ENCODE peak calls at places on chromosomes 3 and 15, in four cellular contexts. O, J, L and C are unnamed samples.

GRCh38 chr3:63679181-63679580 is 26.7 kb downstream of the SNTN start:
- DNase-seq in J (no peak), L (no peak), O (no peak), C (no peak)

GRCh38 chr3:31960793-31961431 is 20.1 kb downstream of the OSBPL10 start:
- DNase-seq in J (no peak), O (no peak), L (no peak), C (no peak)

GRCh38 chr15:91891788-91892187 is 38.3 kb downstream of the SLCO3A1 start:
- DNase-seq in J (no peak), O (no peak), L (peak), C (no peak)

GRCh38 chr15:93212578-93212977 is 123.6 kb upstream of the RGMA start:
- DNase-seq in L (no peak), O (no peak), J (no peak), C (no peak)

GRCh38 chr15:66758844-66759243 is 56.8 kb downstream of the SMAD6 start:
- DNase-seq in J (no peak), O (no peak), L (no peak), C (no peak)

GRCh38 chr3:136932518-136932917 is 25.3 kb upstream of the IL20RB start:
- DNase-seq in L (no peak), J (no peak), O (no peak), C (no peak)

GRCh38 chr3:194381460-194381875 is 11.9 kb upstream of the LRRC15 start:
- DNase-seq in L (no peak), J (no peak), O (no peak), C (peak)

GRCh38 chr3:37058117-37058516 is 64.8 kb downstream of the MLH1 start:
- DNase-seq in L (no peak), J (no peak), O (no peak), C (no peak)

GRCh38 chr3:10344147-10344943 is 23.4 kb upstream of the SEC13 start:
- DNase-seq in L (no peak), O (no peak), J (peak), C (no peak)

GRCh38 chr3:61663728-61664492 is 102.5 kb downstream of the PTPRG start:
- DNase-seq in L (no peak), O (no peak), J (no peak), C (no peak)

GRCh38 chr3:183253364-183253960 is 409 bp downstream of the B3GNT5 start:
- DNase-seq in J (peak), L (peak), O (no peak), C (peak)

GRCh38 chr3:71514621-71515020 is 68.9 kb downstream of the FOXP1 start:
- DNase-seq in L (no peak), J (no peak), O (no peak), C (no peak)

GRCh38 chr15:89802231-89802928 is 12.3 kb downstream of the ANPEP start:
- DNase-seq in L (no peak), J (peak), O (no peak), C (no peak)

GRCh38 chr3:88921986-88922385 is 185.4 kb upstream of the EPHA3 start:
- DNase-seq in L (no peak), J (no peak), O (no peak), C (no peak)

GRCh38 chr3:171436380-171436779 is 23.8 kb downstream of the TNIK start:
- DNase-seq in L (no peak), J (no peak), O (no peak), C (no peak)
- TF ChIP-seq CTCF in L (no peak), J (no peak), O (no peak), C (no peak)

GRCh38 chr15:84909782-84910181 is 25.3 kb downstream of the SLC28A1 start:
- DNase-seq in L (no peak), J (no peak), O (no peak), C (no peak)

GRCh38 chr15:84908564-84908963 is 24.1 kb downstream of the SLC28A1 start:
- DNase-seq in J (no peak), O (no peak), L (no peak), C (no peak)

GRCh38 chr15:84911879-84912660 is 27.6 kb downstream of the SLC28A1 start:
- DNase-seq in L (peak), O (no peak), J (peak), C (peak)

GRCh38 chr15:84909029-84909428 is 24.6 kb downstream of the SLC28A1 start:
- DNase-seq in O (no peak), J (no peak), L (no peak), C (no peak)

DNA sequence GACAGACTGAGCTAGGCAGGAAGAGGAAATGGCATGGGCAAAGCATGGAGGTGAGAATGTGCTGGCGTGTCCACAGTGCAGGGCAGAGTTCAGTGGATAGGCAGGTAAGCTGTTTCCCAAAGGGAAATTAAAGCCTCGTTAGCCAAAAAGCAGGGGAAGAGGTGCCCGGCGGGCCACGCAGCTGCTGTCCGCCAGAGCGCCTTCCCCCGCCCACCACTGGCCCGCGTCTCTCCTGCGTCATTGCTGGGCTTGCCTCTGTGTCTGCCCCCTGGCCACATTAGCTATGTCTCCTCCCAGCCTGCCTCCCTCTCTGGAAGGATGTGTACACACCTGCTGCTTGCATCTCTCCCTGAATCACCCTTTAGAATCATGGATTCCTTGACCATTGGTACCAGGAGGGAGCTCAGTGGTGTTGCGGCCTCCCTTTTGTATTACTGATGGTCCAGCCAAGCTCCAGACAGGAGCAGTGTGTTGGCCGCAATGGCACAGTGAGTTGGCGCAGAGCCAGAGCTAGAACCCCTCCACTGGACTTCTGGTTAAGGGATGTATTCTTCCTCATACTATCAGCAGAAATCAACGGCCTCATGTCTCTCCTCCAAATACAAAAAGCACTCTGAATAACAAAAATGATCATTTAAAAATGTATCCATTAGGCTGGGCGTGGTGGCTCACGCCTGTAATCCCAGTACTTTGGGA is 26.6 kb downstream of the SLC28A1 start:
- DNase-seq in O (no peak), L (no peak), J (peak), C (no peak)
- H3K4me3 ChIP-seq in O (no peak), L (no peak), J (no peak), C (no peak)

GRCh38 chr3:127092776-127093175 is 100.2 kb upstream of the PRR23E start:
- DNase-seq in J (peak), L (no peak), O (no peak), C (peak)
- TF ChIP-seq CTCF in J (no peak), L (no peak), O (no peak), C (no peak)

GRCh38 chr3:127307918-127308317 is 20.1 kb upstream of the PRR20G start:
- DNase-seq in L (no peak), O (no peak), J (no peak), C (no peak)

GRCh38 chr3:127305499-127305898 is 17.7 kb upstream of the PRR20G start:
- DNase-seq in L (no peak), J (no peak), O (no peak), C (no peak)

GRCh38 chr3:127306361-127307112 is 18.7 kb upstream of the PRR20G start:
- DNase-seq in L (no peak), O (no peak), J (no peak), C (no peak)

GRCh38 chr3:127307431-127307830 is 19.6 kb upstream of the PRR20G start:
- DNase-seq in O (no peak), L (no peak), J (no peak), C (no peak)

GRCh38 chr3:127304121-127304744 is 16.4 kb upstream of the PRR20G start:
- DNase-seq in J (no peak), L (no peak), O (peak), C (peak)
- H3K4me3 ChIP-seq in J (no peak), L (no peak), O (no peak), C (peak)

DNA sequence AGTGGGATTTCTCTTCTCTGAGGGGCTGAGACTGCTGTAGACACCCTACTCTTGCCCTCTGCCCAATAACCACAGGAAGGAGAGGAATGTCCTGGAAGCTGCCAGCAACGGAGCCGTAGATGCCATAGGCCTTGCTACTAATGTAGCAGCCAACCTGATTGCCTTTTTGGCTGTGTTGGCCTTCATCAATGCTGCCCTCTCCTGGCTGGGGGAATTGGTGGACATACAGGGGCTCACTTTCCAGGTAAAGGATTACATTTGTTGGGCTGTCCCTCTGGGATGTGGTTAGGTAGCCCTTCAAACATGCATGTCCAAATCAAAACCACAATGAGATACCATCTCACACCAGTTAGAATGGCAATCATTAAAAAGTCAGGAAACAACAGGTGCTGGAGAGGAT is 16.1 kb downstream of the SLC28A2 start:
- DNase-seq in O (no peak), J (no peak), L (no peak), C (peak)
- TF ChIP-seq CTCF in O (no peak), J (no peak), L (no peak), C (no peak)

GRCh38 chr15:75109021-75109690 is 85.8 kb downstream of the PPCDC start:
- DNase-seq in L (no peak), O (no peak), J (no peak), C (no peak)
- H3K4me3 ChIP-seq in L (no peak), O (no peak), J (no peak), C (no peak)